ENCODE peak calls at places on chromosomes 6 and 20, in seven cellular contexts. B, E, O, F, M, N and S are unnamed samples.

GRCh38 chr6:111471533-111471932 is 11.5 kb downstream of the REV3L start:
- DNase-seq in M (no peak), O (no peak), N (no peak), B (no peak), F (no peak), E (no peak), S (no peak)

GRCh38 chr20:8749986-8750385 is 318.9 kb upstream of the PLCB4 start:
- DNase-seq in O (no peak), N (peak; percentile 78), B (no peak), F (peak; percentile 73), M (no peak), E (no peak), S (no peak)

GRCh38 chr6:139777202-139777970 is 402.9 kb upstream of the CITED2 start:
- DNase-seq in E (no peak), M (no peak), N (no peak), B (no peak), O (no peak), F (no peak), S (no peak)

GRCh38 chr6:80438728-80439127 is 332.3 kb downstream of the BCKDHB start:
- DNase-seq in O (peak; percentile 29), M (no peak), E (peak; percentile 83), N (peak; percentile 95), B (no peak), F (peak; percentile 77), S (peak; percentile 83)

GRCh38 chr6:28251648-28252506 is at the start of gene ZKSCAN4:
- DNase-seq in E (peak; percentile 90), O (peak; percentile 83), N (peak; percentile 87), F (peak; percentile 95), B (peak; percentile 87), M (peak; percentile 88), S (peak; percentile 82)

GRCh38 chr20:46803446-46804020 is 91.1 kb upstream of the EYA2 start:
- DNase-seq in F (no peak), B (no peak), M (no peak), E (no peak), O (no peak), N (no peak), S (no peak)

GRCh38 chr6:45991189-45991588 is 24.5 kb downstream of the CLIC5 start:
- DNase-seq in M (no peak), O (no peak), F (no peak), B (no peak), E (no peak), N (no peak), S (no peak)

GRCh38 chr6:89310929-89311328 is 4.2 kb downstream of the GABRR2 start:
- DNase-seq in E (no peak), B (no peak), N (peak; percentile 57), O (no peak), F (no peak), M (no peak), S (no peak)

GRCh38 chr20:22525069-22525820 is 59.1 kb downstream of the FOXA2 start:
- DNase-seq in M (no peak), O (no peak), N (no peak), B (no peak), E (no peak), F (no peak), S (no peak)

GRCh38 chr20:58546756-58547526 is 31.7 kb upstream of the APCDD1L start:
- DNase-seq in M (no peak), B (peak; percentile 34), E (no peak), N (no peak), O (no peak), F (no peak), S (no peak)

GRCh38 chr6:11773581-11773980 is 5.0 kb downstream of the ADTRP start:
- DNase-seq in M (no peak), N (no peak), B (no peak), F (no peak), O (no peak), E (no peak), S (no peak)

GRCh38 chr20:60693513-60694133 is 558.4 kb upstream of the CDH4 start:
- DNase-seq in M (no peak), B (peak; percentile 56), E (no peak), O (no peak), F (no peak), N (no peak), S (no peak)

GRCh38 chr6:30844118-30844535 is 40.2 kb upstream of the DDR1 start:
- DNase-seq in M (no peak), N (peak; percentile 53), F (no peak), E (no peak), O (no peak), B (no peak), S (no peak)

GRCh38 chr6:53943410-53943809 is 148.6 kb downstream of the LRRC1 start:
- DNase-seq in N (no peak), F (peak; percentile 82), E (no peak), B (no peak), O (peak; percentile 77), M (no peak), S (no peak)

GRCh38 chr6:136920858-136921520 is 1.1 kb upstream of the SLC35D3 start:
- DNase-seq in N (peak; percentile 40), O (peak; percentile 14), F (peak; percentile 15), B (peak; percentile 55), E (no peak), M (no peak), S (peak; percentile 6)

GRCh38 chr6:136922680-136922996 is 537 bp downstream of the SLC35D3 start:
- DNase-seq in O (no peak), B (peak; percentile 47), F (no peak), M (no peak), N (no peak), E (no peak), S (peak; percentile 26)

GRCh38 chr6:136920216-136920857 is 1.8 kb upstream of the SLC35D3 start:
- DNase-seq in N (peak; percentile 8), F (no peak), M (peak; percentile 30), O (peak; percentile 5), E (no peak), B (no peak), S (no peak)

GRCh38 chr6:136921936-136922679 is at the start of gene SLC35D3:
- DNase-seq in M (no peak), B (peak; percentile 73), E (no peak), N (peak; percentile 46), F (no peak), O (peak; percentile 14), S (no peak)

DNA sequence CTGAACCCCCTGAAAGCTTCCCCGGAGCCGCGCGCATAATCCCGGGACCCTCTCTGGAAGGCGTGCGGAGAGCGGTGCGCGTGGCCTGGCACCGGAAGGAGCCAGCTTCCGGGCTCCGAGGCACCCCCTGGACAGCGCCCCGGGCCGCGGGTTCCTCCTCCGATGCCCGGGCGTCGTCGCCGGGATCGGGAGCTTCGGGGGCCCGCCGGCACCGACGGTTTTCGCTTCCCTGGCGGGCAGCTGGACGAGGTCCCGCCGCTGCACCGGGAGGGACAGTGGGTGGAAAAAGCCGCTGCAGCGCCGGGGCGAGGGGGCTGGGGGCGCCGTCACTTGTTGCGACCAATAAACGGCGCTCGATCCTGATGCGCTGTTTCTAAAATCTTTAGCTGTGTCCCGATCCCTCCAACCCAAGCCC is 573 bp upstream of the SLC35D3 start:
- DNase-seq in F (no peak), M (no peak), N (peak; percentile 49), B (peak; percentile 65), E (no peak), O (peak; percentile 6), S (no peak)
- TF ChIP-seq EZH2 in F (no peak), M (no peak), N (no peak), B (peak; percentile 73), E (no peak), O (peak; percentile 42), S (no peak)

GRCh38 chr6:32108727-32109113 is 418 bp downstream of the TNXB start:
- DNase-seq in B (no peak), M (no peak), N (no peak), O (no peak), E (no peak), F (no peak), S (no peak)
- H3K4me1 ChIP-seq in B (peaks cover 14% of the 10 kb centered on the region), M (no peaks in the 10 kb centered on the region), N (peaks cover 48% of the 10 kb centered on the region), O (no peaks in the 10 kb centered on the region), E (peaks cover 8% of the 10 kb centered on the region), F (peaks cover 40% of the 10 kb centered on the region), S (peaks cover 6% of the 10 kb centered on the region)

GRCh38 chr20:37358366-37359150 is 12.6 kb downstream of the SRC start:
- DNase-seq in N (peak; percentile 77), B (no peak), E (no peak), M (no peak), F (no peak), O (no peak), S (peak; percentile 91)

GRCh38 chr20:37360515-37361115 is 14.7 kb downstream of the SRC start:
- DNase-seq in N (no peak), M (no peak), O (no peak), F (no peak), E (no peak), B (no peak), S (no peak)

GRCh38 chr20:37359836-37360235 is 13.9 kb downstream of the SRC start:
- DNase-seq in E (no peak), F (no peak), B (no peak), N (no peak), M (no peak), O (no peak), S (no peak)

GRCh38 chr20:37357481-37358365 is 11.8 kb downstream of the SRC start:
- DNase-seq in B (no peak), N (no peak), E (no peak), F (no peak), O (no peak), M (no peak), S (no peak)

DNA sequence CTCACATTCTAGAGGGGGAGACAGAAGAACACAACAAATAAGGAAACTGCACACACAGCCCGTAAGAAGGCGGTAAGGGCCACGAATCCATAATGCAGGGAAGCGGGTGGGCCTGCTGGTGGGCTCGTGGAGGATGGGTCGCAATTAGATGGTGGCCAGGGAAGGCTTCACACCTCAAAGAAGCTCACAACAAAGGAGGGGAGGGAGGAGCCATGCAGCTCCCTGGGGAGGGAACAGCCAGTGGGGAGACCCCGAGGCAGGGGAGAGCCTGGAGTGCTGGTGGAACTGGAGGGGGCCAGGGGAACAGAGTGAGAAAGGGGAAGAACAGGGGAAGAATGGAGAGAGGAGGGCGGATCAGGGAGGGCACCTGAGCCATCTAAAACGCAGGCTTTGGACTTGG is 13.4 kb downstream of the SRC start:
- DNase-seq in N (no peak), B (no peak), O (no peak), M (no peak), E (no peak), F (no peak), S (no peak)
- H3K4me2 ChIP-seq in N (peak overlapping the region; percentile 32), B (no peak overlapping the region), O (no peak overlapping the region), M (no peak overlapping the region), E (no peak overlapping the region), F (no peak overlapping the region), S (peak overlapping the region; percentile 76)

DNA sequence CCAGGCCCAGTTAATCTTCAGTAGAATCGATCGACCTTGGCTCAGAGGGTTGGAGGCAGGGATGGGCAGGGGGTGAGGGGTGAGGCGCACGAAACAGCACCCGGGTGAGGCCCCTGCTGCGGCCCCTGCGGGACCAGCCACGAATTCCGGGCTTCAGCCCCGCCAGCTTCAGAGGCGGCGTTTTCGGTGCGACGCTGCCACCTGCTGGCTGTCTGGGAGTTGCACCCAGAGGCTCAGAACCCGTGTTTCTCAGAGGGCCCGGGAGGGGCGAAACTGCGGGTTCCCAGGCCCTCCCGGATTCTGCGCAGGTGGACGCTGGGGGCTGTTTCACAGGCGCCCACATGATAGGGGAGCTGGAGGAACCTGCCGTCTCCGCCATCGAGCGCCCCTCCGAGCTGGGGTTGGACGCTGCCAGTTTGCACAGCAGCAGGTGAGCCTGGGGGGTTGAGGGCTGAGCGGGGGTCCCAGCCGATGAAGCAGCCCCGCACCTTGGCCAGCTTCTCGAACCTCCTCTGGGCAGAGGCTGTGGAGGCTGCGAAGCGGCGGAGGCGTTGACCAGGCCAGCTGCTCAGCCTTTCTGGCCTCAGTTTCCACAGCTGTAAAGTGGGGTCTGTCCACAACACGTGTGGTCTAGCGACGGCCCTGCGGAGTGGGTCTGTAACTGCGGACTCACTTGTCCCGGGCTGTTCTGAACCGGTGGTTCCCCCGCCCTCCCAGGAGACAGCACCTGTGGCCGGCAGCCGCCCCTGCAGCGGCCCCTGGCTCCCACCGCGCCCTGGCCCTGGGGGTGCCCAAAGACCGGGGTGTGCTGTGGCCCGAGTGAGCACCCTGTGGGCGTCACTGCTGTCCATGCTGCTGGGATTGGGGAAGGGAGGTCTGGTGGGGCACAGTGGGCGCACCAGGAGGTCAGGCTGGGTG is 2.5 kb upstream of the BHLHE23 start:
- DNase-seq in B (peak; percentile 96), E (peak; percentile 33), O (peak; percentile 56), F (peak; percentile 53), N (peak; percentile 80), M (peak; percentile 94), S (peak; percentile 55)
- TF ChIP-seq EZH2 in B (no peak), E (no peak), O (no peak), F (no peak), N (no peak), M (no peak), S (no peak)